ENCODE peak calls at places on chromosomes 12 and 14, in seven cellular contexts. Q is Daoy; A is uterus; H is T-helper 9 cell; V is Kasumi-1; M is MV-4-11; U is CD4-positive, alpha-beta T cell. G is an unnamed sample.

GRCh38 chr14:68734231-68734732 is 58.6 kb downstream of the ZFP36L1 start:
- DNase-seq in Q (no peak), A (no peak), H (no peak), M (peak), U (no peak), V (peak), G (no peak)

GRCh38 chr14:33693237-33693636 is 257.6 kb downstream of the EGLN3 start:
- DNase-seq in Q (peak), U (no peak), V (no peak), M (no peak), A (no peak), H (no peak), G (no peak)

GRCh38 chr12:118850244-118850825 is 131.0 kb upstream of the SRRM4 start:
- DNase-seq in V (peak), U (no peak), M (peak), Q (no peak), H (no peak), A (no peak), G (peak)

GRCh38 chr14:50954811-50955372 is 10.6 kb upstream of the PYGL start:
- DNase-seq in U (no peak), V (peak), A (no peak), M (peak), Q (peak), H (no peak), G (peak)

GRCh38 chr14:95664546-95664945 is 21.7 kb upstream of the TCL1B start:
- DNase-seq in Q (no peak), A (no peak), V (no peak), U (no peak), M (no peak), H (no peak), G (no peak)

GRCh38 chr14:94295360-94296180 is 2.5 kb upstream of the SERPINA10 start:
- DNase-seq in V (no peak), H (no peak), M (no peak), A (no peak), Q (no peak), U (no peak), G (no peak)

GRCh38 chr14:24483604-24484252 is 24.3 kb downstream of the CMA1 start:
- DNase-seq in Q (peak), U (no peak), V (peak), H (no peak), M (peak), A (no peak), G (peak)

GRCh38 chr12:118212627-118213026 is 76.7 kb downstream of the PEBP1 start:
- DNase-seq in V (no peak), A (no peak), Q (no peak), H (no peak), U (no peak), M (no peak), G (no peak)

GRCh38 chr12:906077-906585 is 43.4 kb downstream of the RAD52 start:
- DNase-seq in U (no peak), M (no peak), A (no peak), V (no peak), Q (no peak), H (no peak), G (no peak)

GRCh38 chr14:71242237-71242748 is 335.0 kb downstream of the PCNX1 start:
- DNase-seq in M (no peak), V (no peak), U (no peak), Q (no peak), A (peak), H (no peak), G (peak)